ENCODE peak calls at places on chromosomes 12 and 14, in nine cellular contexts. I is A549, O is nephron progenitor cell, K is AG04449, W is Calu3, E is AG04450, Z is choroid plexus epithelial cell, N is epithelial cell of proximal tubule, L is AG09309. B is an unnamed sample.

GRCh38 chr12:1592444-1593231 is 1.7 kb downstream of the FBXL14 start:
- DNase-seq in I (no peak), O (peak), K (no peak), W (peak), E (no peak), Z (peak), N (no peak), L (no peak), B (no peak)

GRCh38 chr14:68819260-68819691 is 26.4 kb upstream of the ZFP36L1 start:
- DNase-seq in I (peak), O (peak), K (no peak), W (no peak), E (no peak), Z (peak), N (peak), L (no peak), B (no peak)

GRCh38 chr14:58752782-58753181 is 115.0 kb downstream of the DACT1 start:
- DNase-seq in I (peak), O (no peak), K (no peak), W (peak), E (no peak), Z (no peak), N (peak), L (no peak), B (no peak)

GRCh38 chr14:52111583-52111982 is 42.7 kb upstream of the NID2 start:
- DNase-seq in I (peak), O (no peak), K (no peak), W (no peak), E (no peak), Z (peak), N (peak), L (no peak), B (no peak)

GRCh38 chr12:77294016-77294415 is 228.6 kb upstream of the E2F7 start:
- DNase-seq in I (no peak), O (no peak), K (no peak), W (no peak), E (no peak), Z (peak), N (no peak), L (no peak), B (no peak)

GRCh38 chr12:112584266-112584722 is 165.5 kb downstream of the PTPN11 start:
- DNase-seq in I (peak), O (no peak), K (no peak), W (no peak), E (no peak), Z (no peak), N (no peak), L (no peak), B (no peak)

GRCh38 chr12:89347325-89347829 is 4.9 kb downstream of the DUSP6 start:
- DNase-seq in I (no peak), O (no peak), K (no peak), W (no peak), E (no peak), Z (no peak), N (no peak), L (no peak), B (no peak)

GRCh38 chr14:58792421-58792820 is 154.7 kb downstream of the DACT1 start:
- DNase-seq in I (no peak), O (no peak), K (no peak), W (no peak), E (no peak), Z (peak), N (no peak), L (no peak), B (no peak)

GRCh38 chr12:48279601-48280000 is 71.1 kb downstream of the ZNF641 start:
- DNase-seq in I (no peak), O (no peak), K (no peak), W (no peak), E (no peak), Z (no peak), N (no peak), L (no peak), B (no peak)

GRCh38 chr14:61322011-61322798 is 826 bp downstream of the PRKCH start:
- DNase-seq in I (no peak), O (no peak), K (no peak), W (peak), E (no peak), Z (no peak), N (no peak), L (no peak), B (no peak)

GRCh38 chr14:61322799-61323290 is 1.5 kb downstream of the PRKCH start:
- DNase-seq in I (peak), O (no peak), K (no peak), W (peak), E (no peak), Z (peak), N (no peak), L (no peak), B (no peak)

GRCh38 chr14:61319706-61320105 is 1.7 kb upstream of the PRKCH start:
- DNase-seq in I (no peak), O (no peak), K (no peak), W (no peak), E (no peak), Z (no peak), N (no peak), L (no peak), B (no peak)

GRCh38 chr14:61320806-61321384 is 484 bp upstream of the PRKCH start:
- DNase-seq in I (no peak), O (no peak), K (no peak), W (no peak), E (no peak), Z (no peak), N (no peak), L (no peak), B (no peak)

GRCh38 chr14:61321385-61322010 is at the start of gene PRKCH:
- DNase-seq in I (peak), O (peak), K (no peak), W (peak), E (no peak), Z (peak), N (no peak), L (no peak), B (no peak)
- TF ChIP-seq CTCF in I (peak), O (no peak), K (peak), W (no peak), E (peak), Z (peak), N (no peak), L (no peak), B (no peak)

GRCh38 chr12:111506260-111506659 is 92.9 kb downstream of the ATXN2 start:
- DNase-seq in I (no peak), O (no peak), K (no peak), W (no peak), E (no peak), Z (no peak), N (no peak), L (no peak), B (no peak)

GRCh38 chr12:111503116-111503515 is 96.0 kb downstream of the ATXN2 start:
- DNase-seq in I (no peak), O (no peak), K (no peak), W (no peak), E (peak), Z (peak), N (no peak), L (no peak), B (no peak)

DNA sequence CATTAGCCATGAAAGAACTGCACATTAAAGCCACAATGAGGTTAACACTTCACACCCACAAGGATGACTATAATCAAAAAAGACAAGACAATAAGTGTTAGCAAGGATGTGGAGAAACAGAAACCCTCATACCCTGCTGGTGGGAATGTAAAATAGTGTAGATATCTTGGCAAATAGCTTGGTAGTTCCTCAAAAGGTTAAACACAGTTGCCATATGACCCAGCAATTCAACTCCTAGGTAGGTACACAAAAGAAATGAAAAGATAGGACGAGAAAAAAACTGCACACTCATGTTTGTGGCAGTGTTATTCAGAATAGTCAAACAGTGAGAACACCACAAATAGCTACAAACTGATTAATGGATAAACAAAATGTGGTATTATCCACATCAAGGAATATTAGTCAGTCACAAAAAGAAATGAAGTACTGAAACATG is 93.5 kb downstream of the ATXN2 start:
- DNase-seq in I (peak), O (no peak), K (no peak), W (no peak), E (no peak), Z (no peak), N (no peak), L (no peak), B (no peak)
- TF ChIP-seq CTCF in I (no peak), O (no peak), K (no peak), W (no peak), E (no peak), Z (no peak), N (peak), L (no peak), B (no peak)

GRCh38 chr12:117045998-117046374 is 53.2 kb downstream of the TESC start:
- DNase-seq in I (no peak), O (peak), K (no peak), W (no peak), E (no peak), Z (no peak), N (no peak), L (no peak), B (no peak)
- TF ChIP-seq CTCF in I (no peak), O (peak), K (no peak), W (no peak), E (no peak), Z (peak), N (peak), L (no peak), B (no peak)

GRCh38 chr14:29999013-29999539 is 71.4 kb upstream of the PRKD1 start:
- DNase-seq in I (no peak), O (no peak), K (no peak), W (no peak), E (no peak), Z (peak), N (no peak), L (no peak), B (no peak)
- TF ChIP-seq CTCF in I (no peak), O (no peak), K (no peak), W (no peak), E (peak), Z (peak), N (peak), L (no peak), B (no peak)

GRCh38 chr14:71682337-71682736 is 249.9 kb upstream of the RGS6 start:
- DNase-seq in I (no peak), O (no peak), K (peak), W (no peak), E (no peak), Z (peak), N (no peak), L (no peak), B (no peak)
- TF ChIP-seq CTCF in I (no peak), O (no peak), K (no peak), W (no peak), E (no peak), Z (no peak), N (no peak), L (no peak), B (no peak)

DNA sequence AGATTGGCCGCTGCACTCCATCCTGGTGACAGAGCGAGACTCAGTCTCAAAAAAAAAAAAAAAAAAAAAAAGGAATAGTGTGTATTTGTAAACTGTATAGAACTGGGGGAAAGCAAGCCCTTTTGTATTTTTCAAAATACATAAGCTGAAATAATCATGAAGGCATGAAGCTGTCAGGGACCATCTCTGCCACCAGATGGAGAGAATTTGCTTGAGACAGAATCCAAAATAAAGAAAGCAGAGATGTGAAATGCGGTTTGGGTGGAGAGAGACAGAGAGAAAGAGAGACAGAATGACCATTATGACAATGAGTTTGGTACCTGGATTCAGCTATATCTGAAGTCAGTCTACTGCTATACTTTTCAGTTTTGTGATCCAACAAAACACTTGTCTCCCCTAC is 155.7 kb upstream of the LRIG3 start:
- DNase-seq in I (no peak), O (no peak), K (no peak), W (no peak), E (no peak), Z (no peak), N (no peak), L (no peak), B (no peak)
- TF ChIP-seq CTCF in I (no peak), O (no peak), K (peak), W (no peak), E (peak), Z (peak), N (peak), L (no peak), B (no peak)

DNA sequence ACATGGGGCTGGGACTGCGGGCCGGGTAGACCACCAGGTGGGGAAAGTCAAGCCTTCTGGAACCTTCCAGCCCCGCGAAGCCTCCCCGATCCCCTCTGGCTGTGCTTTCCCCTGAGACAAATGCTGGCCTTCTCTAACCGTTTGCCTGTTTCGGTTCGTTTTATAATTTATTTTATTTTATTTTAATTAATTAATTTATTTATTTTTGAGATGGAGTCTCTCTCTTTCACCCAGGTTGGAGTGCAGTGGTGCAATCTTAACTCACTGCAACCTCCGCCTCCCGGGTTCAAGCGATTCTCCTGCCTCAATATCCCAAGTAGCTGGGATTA is 16.8 kb upstream of the DLK1 start:
- DNase-seq in I (no peak), O (no peak), K (no peak), W (no peak), E (no peak), Z (no peak), N (no peak), L (no peak), B (no peak)
- TF ChIP-seq CTCF in I (peak), O (no peak), K (no peak), W (peak), E (no peak), Z (no peak), N (no peak), L (no peak), B (no peak)

GRCh38 chr12:76085159-76085868 is 829 bp upstream of the NAP1L1 start:
- DNase-seq in I (peak), O (no peak), K (no peak), W (no peak), E (no peak), Z (peak), N (no peak), L (no peak), B (no peak)
- TF ChIP-seq CTCF in I (peak), O (no peak), K (peak), W (peak), E (peak), Z (peak), N (peak), L (peak), B (no peak)

GRCh38 chr12:74418573-74418972 is 119.1 kb upstream of the ATXN7L3B start:
- DNase-seq in I (no peak), O (no peak), K (no peak), W (no peak), E (no peak), Z (no peak), N (no peak), L (no peak), B (no peak)

GRCh38 chr12:74412607-74413230 is 124.9 kb upstream of the ATXN7L3B start:
- DNase-seq in I (peak), O (no peak), K (no peak), W (no peak), E (no peak), Z (peak), N (no peak), L (no peak), B (no peak)

DNA sequence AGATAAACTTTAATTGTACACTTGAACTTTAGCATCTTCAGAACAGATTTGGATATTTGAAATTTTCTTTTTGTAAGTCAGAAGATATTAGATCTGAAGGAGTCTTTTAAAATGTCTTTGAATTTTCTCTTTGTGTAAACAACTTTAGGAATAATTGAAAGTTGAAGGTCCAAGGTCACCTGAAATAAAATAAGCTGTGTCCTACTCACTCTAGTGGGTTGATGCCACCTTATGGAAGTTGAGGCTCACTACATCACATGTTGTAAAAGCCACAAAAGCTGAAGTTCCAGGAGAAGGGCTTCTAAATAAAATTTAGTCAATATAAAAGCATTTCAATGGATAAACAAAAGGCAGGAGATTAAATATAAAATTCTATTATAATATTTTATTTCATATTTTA is 122.0 kb upstream of the ATXN7L3B start:
- DNase-seq in I (peak), O (peak), K (no peak), W (peak), E (no peak), Z (peak), N (no peak), L (no peak), B (no peak)
- TF ChIP-seq CTCF in I (peak), O (peak), K (peak), W (no peak), E (peak), Z (peak), N (peak), L (peak), B (no peak)

B was measured in vagina.